ENCODE peak calls at places on chromosomes 7 and 10, in five cellular contexts. T is OCI-LY7, M is MM.1S, L is astrocyte of the cerebellum, V is fibroblast of pulmonary artery. S is an unnamed sample.

GRCh38 chr10:114987995-114988394 is 50.0 kb downstream of the TRUB1 start:
- DNase-seq in V (peak; percentile 48), M (no peak), L (no peak), T (no peak), S (no peak)

GRCh38 chr10:104260775-104261115 is 6.1 kb downstream of the GSTO1 start:
- DNase-seq in V (peak; percentile 79), L (no peak), M (no peak), T (no peak), S (no peak)

GRCh38 chr10:9305018-9305655 is 1250.6 kb downstream of the GATA3 start:
- DNase-seq in L (peak; percentile 19), M (peak; percentile 34), T (peak; percentile 11), V (peak; percentile 45), S (peak; percentile 30)

GRCh38 chr10:22436893-22437619 is 91.8 kb downstream of the SPAG6 start:
- DNase-seq in L (peak; percentile 81), M (peak; percentile 91), T (peak; percentile 32), V (peak; percentile 93), S (peak; percentile 86)

GRCh38 chr10:22911889-22912762 is 15.7 kb upstream of the ARMC3 start:
- DNase-seq in M (no peak), T (no peak), V (peak; percentile 84), L (peak; percentile 16), S (no peak)

GRCh38 chr7:108122181-108122580 is 8.0 kb downstream of the LAMB4 start:
- DNase-seq in T (no peak), L (no peak), M (no peak), V (no peak), S (no peak)

GRCh38 chr7:80659120-80660055 is 20.9 kb downstream of the CD36 start:
- DNase-seq in V (peak; percentile 64), T (peak; percentile 5), L (peak; percentile 18), M (peak; percentile 36), S (peak; percentile 7)

GRCh38 chr7:154795014-154795413 is 207.9 kb downstream of the PAXIP1 start:
- DNase-seq in M (no peak), V (no peak), L (no peak), T (peak; percentile 8), S (no peak)

GRCh38 chr7:99500637-99501009 is 542 bp upstream of the ZNF394 start:
- DNase-seq in M (no peak), V (no peak), T (no peak), L (no peak), S (no peak)

DNA sequence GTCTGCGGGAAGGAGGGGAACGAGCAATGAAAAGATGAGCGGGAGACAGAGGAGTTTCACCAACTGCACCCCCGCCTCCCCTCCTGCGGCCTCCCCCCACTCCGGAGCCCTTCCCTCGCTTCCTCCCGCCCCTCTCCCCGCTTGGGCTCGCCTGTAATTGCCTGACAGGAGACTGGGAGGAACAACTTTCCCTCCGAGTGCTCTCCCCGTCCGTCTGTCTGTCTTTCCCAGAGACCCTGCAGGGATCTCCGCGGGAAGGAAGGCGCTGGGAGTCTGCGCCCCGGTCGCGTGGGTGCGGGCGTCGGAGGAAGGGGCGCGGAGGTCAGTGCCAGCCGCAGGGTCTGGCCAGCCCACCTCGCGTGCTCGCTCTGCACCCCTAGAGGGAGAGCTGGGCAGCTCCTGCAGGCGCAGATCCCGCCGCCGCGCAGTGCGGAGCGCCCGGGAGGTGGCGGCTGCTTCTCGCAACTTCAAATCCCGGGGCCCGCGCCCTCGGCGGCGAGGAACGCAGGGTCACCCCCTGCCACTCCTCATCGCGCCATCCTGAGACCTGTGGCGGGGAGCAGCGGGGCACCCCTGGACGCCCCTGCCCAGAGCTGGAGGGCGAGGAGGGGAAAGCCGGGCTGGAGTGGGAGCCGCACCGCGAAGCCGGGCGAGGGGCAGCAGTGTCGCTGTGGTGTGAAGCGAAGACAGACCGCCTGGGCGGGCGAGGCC is 527 bp upstream of the NRP1 start:
- DNase-seq in T (no peak), M (peak; percentile 54), L (peak; percentile 74), V (peak; percentile 91), S (peak; percentile 16)
- H3K4me3 ChIP-seq in T (no peak overlapping the region), M (peak overlapping the region; percentile 76), L (peak overlapping the region; percentile 83), V (peak overlapping the region; percentile 89), S (peak overlapping the region; percentile 57)

DNA sequence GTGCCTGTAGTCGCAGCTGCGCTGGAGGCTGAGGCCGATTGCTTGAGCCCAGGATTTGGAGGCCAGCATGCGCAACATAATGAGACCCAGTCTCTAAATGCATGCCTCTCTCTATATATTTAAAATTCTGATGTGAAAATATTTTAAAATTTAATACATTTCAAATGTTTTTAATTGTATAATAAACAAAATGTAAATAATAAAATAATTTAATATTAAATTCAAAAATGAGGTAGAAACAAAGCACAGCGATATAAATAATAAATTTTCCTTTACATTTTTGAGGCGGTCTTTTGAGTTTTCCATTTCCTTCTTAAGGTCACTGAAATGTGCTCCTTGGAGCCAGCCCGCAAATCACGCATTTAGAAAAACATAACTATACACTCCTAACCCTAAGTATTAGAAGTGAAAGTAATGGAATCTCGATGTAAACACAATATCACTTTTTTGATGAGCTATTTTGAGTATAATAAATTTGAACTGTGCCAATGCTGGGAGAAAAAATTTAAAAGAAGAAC is 523 bp upstream of the CDK1 start:
- DNase-seq in V (no peak), M (no peak), T (no peak), L (no peak), S (no peak)
- H3K4me3 ChIP-seq in V (peak overlapping the region; percentile 74), M (peak overlapping the region; percentile 90), T (peak overlapping the region; percentile 49), L (peak overlapping the region; percentile 69), S (peak overlapping the region; percentile 44)

GRCh38 chr10:69089638-69090599 is 2.0 kb downstream of the SRGN start:
- DNase-seq in T (no peak), M (peak; percentile 82), V (peak; percentile 70), L (no peak), S (no peak)
- H3K4me3 ChIP-seq in T (no peak overlapping the region), M (peak overlapping the region; percentile 77), V (peak overlapping the region; percentile 87), L (no peak overlapping the region), S (no peak overlapping the region)

DNA sequence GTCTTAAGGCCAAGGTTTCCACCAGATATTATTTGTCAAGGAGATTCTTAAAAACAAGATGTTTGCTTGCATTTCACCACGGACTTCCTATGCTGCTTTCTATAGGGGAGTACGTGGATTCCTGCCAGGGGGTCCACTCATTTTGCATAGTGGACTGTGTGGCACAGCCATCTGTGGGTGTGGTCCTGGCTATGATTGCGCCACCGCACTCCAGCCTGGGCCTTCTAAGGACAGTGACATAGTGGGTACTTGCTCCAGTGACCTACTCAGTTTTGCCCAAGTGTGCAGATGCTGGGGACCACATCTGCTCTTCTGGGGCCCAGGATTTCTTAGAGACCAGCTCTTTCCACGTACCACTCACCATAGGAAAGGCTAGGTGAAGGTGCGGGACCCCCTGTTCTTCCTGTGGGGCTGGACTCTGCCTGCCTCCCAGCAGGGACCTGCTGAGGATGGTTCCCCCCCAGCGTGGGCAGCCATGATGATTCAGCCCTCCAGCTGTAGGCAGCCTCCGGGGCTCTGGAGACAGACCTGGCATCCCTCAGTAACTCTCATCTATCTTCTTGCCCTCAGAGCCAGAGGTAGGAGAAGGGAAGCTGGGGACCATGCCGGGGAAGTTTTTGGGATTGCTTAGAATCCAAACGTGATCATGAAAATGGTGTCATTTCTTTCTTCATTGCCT is 42.9 kb downstream of the HK1 start:
- DNase-seq in V (no peak), M (no peak), L (no peak), T (no peak), S (no peak)
- H3K4me3 ChIP-seq in V (peak overlapping the region; percentile 5), M (no peak overlapping the region), L (peak overlapping the region; percentile 3), T (no peak overlapping the region), S (no peak overlapping the region)

DNA sequence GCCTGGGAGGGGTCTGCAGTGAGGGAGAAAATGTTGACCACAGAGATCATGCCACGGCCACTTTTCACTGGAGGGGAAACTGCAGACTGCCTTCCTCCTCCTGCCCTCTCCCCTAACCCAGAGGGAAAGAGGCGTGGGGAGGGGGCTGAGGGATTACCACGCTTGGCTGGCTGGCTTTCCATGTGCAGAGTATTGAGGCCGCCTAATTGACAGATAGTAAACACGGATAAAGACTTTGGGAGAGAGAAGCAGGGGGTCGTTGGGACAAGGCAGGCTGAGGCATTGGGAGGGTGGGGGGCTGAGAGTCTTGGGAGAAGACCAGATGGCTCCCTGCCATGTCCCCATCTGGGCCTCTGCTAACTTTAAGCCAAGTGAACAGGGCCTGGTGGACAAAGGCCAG is 55.5 kb upstream of the MXI1 start:
- DNase-seq in T (no peak), V (no peak), L (no peak), M (no peak), S (no peak)
- H3K4me3 ChIP-seq in T (no peak overlapping the region), V (no peak overlapping the region), L (no peak overlapping the region), M (no peak overlapping the region), S (no peak overlapping the region)

S was measured in Jurkat, Clone E6-1.